ENCODE peak calls at places on chromosome 18, in eight cellular contexts. V is GM13977; Y is stimulated activated CD4-positive, alpha-beta T cell treated with anti-CD3 and anti-CD28 coated beads, Interleukin-4, amount 100 ng/mL, for 48 hours; T is HS-5; M is stimulated activated CD8-positive, alpha-beta memory T cell treated with anti-CD3 and anti-CD28 coated beads, Interleukin-4, amount 100 ng/mL, for 4 hours; R is activated CD4-positive, CD25-positive, alpha-beta regulatory T cell; L is activated CD4-positive, alpha-beta T cell treated with anti-CD3 and anti-CD28 coated beads, Interleukin-2, amount 50 U/mL, for 4 hours; K is adrenal gland. A is an unnamed sample.

GRCh38 chr18:75041586-75041985 is 167.4 kb downstream of the PTGR3 start:
- DNase-seq in V (no peak), R (no peak), L (no peak), K (no peak), T (no peak), Y (no peak), M (no peak), A (no peak)

GRCh38 chr18:63378919-63379638 is 12.1 kb upstream of the KDSR start:
- DNase-seq in R (no peak), K (no peak), L (no peak), T (no peak), Y (no peak), V (peak), M (no peak), A (no peak)

GRCh38 chr18:55102508-55102907 is 143.2 kb upstream of the CCDC68 start:
- DNase-seq in L (no peak), Y (no peak), V (no peak), K (no peak), M (no peak), R (no peak), T (no peak), A (no peak)

GRCh38 chr18:10114727-10115463 is 201.1 kb downstream of the VAPA start:
- DNase-seq in T (no peak), V (no peak), R (no peak), K (no peak), M (no peak), Y (no peak), L (no peak), A (no peak)

GRCh38 chr18:9951022-9951859 is 37.4 kb downstream of the VAPA start:
- DNase-seq in Y (no peak), V (no peak), L (no peak), M (no peak), T (peak), R (no peak), K (no peak), A (no peak)

GRCh38 chr18:50113726-50114125 is 81.2 kb downstream of the MYO5B start:
- DNase-seq in V (no peak), R (no peak), T (no peak), L (no peak), K (no peak), Y (no peak), M (no peak), A (no peak)

GRCh38 chr18:13563390-13563805 is 163.0 kb downstream of the FAM210A start:
- DNase-seq in K (peak), M (no peak), R (no peak), T (no peak), Y (no peak), V (no peak), L (no peak), A (peak)

GRCh38 chr18:48949606-48950535 is 894 bp downstream of the SMAD7 start:
- DNase-seq in V (peak), M (no peak), Y (no peak), R (peak), L (no peak), K (no peak), T (no peak), A (no peak)

GRCh38 chr18:6024740-6025139 is 129.4 kb upstream of the TMEM200C start:
- DNase-seq in T (no peak), V (no peak), R (no peak), K (no peak), Y (no peak), M (no peak), L (no peak), A (no peak)

GRCh38 chr18:26909599-26910290 is 44.2 kb upstream of the AQP4 start:
- DNase-seq in T (no peak), K (peak), R (no peak), M (no peak), V (no peak), Y (no peak), L (no peak), A (no peak)

GRCh38 chr18:50722311-50722710 is 97.5 kb downstream of the MRO start:
- DNase-seq in T (no peak), Y (no peak), K (no peak), L (no peak), M (no peak), V (no peak), R (no peak), A (no peak)

GRCh38 chr18:42033137-42033810 is 78.2 kb downstream of the PIK3C3 start:
- DNase-seq in Y (no peak), T (no peak), R (no peak), L (no peak), M (no peak), K (no peak), V (no peak), A (no peak)

GRCh38 chr18:60020107-60020925 is 120.5 kb downstream of the PMAIP1 start:
- DNase-seq in L (no peak), Y (no peak), K (no peak), T (no peak), R (no peak), V (no peak), M (no peak), A (no peak)

A was measured in heart left ventricle.